ENCODE peak calls at places on chromosomes 11 and 22, in seven cellular contexts. Y, E, O, S, Z, N and D are unnamed samples.

GRCh38 chr11:37762079-37762478 is 1164.0 kb upstream of the RAG2 start:
- DNase-seq in E (no peak), Y (no peak), O (no peak), S (no peak), Z (no peak), N (no peak), D (no peak)

GRCh38 chr11:134667505-134667904 is 255.5 kb upstream of the B3GAT1 start:
- DNase-seq in N (no peak), E (no peak), S (no peak), Y (no peak), Z (no peak), O (no peak), D (no peak)

GRCh38 chr22:27198518-27199035 is 541.2 kb downstream of the MIAT start:
- DNase-seq in Z (no peak), E (no peak), S (no peak), N (no peak), O (no peak), Y (no peak), D (no peak)

GRCh38 chr11:31780078-31780971 is 30.8 kb downstream of the PAX6 start:
- DNase-seq in Y (no peak), S (no peak), O (no peak), Z (no peak), N (no peak), E (no peak), D (no peak)

GRCh38 chr22:48944433-48944755 is 883.3 kb downstream of the BRD1 start:
- DNase-seq in O (no peak), E (no peak), Z (no peak), Y (no peak), N (no peak), S (no peak), D (no peak)

GRCh38 chr11:125929445-125930075 is 16.3 kb upstream of the VSIG10L2 start:
- DNase-seq in N (no peak), Z (no peak), E (no peak), S (no peak), Y (no peak), O (no peak), D (no peak)

GRCh38 chr11:18731949-18732821 is 6.2 kb upstream of the IGSF22 start:
- DNase-seq in O (no peak), S (peak), Z (peak), E (peak), Y (peak), N (peak), D (peak)

GRCh38 chr11:62725686-62726085 is 1.6 kb downstream of the HNRNPUL2 start:
- DNase-seq in O (no peak), S (no peak), N (peak), Z (peak), E (no peak), Y (no peak), D (no peak)

GRCh38 chr22:45553333-45554039 is 50.8 kb downstream of the FBLN1 start:
- DNase-seq in O (peak), Y (peak), Z (peak), S (peak), N (peak), E (peak), D (peak)

GRCh38 chr11:123473941-123474668 is 44.0 kb downstream of the GRAMD1B start:
- DNase-seq in N (peak), O (no peak), E (peak), Y (no peak), S (no peak), Z (no peak), D (peak)

GRCh38 chr11:88579466-88579865 is 241.9 kb upstream of the CTSC start:
- DNase-seq in S (no peak), E (no peak), O (no peak), Y (no peak), Z (peak), N (no peak), D (no peak)

GRCh38 chr11:69808708-69809107 is 10.5 kb downstream of the FGF3 start:
- DNase-seq in Z (peak), Y (no peak), O (no peak), S (no peak), N (peak), E (peak), D (peak)

GRCh38 chr22:19291218-19291579 is 320 bp downstream of the CLTCL1 start:
- DNase-seq in S (peak), Y (no peak), N (no peak), E (no peak), O (no peak), Z (peak), D (no peak)

GRCh38 chr22:41596776-41597634 is 7.4 kb upstream of the PMM1 start:
- DNase-seq in Z (peak), N (peak), Y (peak), S (peak), O (peak), E (peak), D (peak)

GRCh38 chr11:71385091-71385490 is 63.1 kb downstream of the DHCR7 start:
- DNase-seq in Y (no peak), E (no peak), N (no peak), O (no peak), Z (no peak), S (no peak), D (no peak)

GRCh38 chr11:63179446-63180068 is 35.5 kb upstream of the SLC22A24 start:
- DNase-seq in S (no peak), Z (peak), E (no peak), O (no peak), Y (no peak), N (no peak), D (no peak)

GRCh38 chr11:109586789-109587188 is 164.8 kb downstream of the C11orf87 start:
- DNase-seq in S (peak), E (no peak), Y (no peak), O (no peak), N (no peak), Z (peak), D (no peak)

GRCh38 chr11:86068951-86069407 is at the start of gene PICALM:
- DNase-seq in O (peak), S (peak), E (peak), Z (peak), Y (peak), N (peak), D (peak)

GRCh38 chr11:86066606-86067229 is 2.2 kb downstream of the PICALM start:
- DNase-seq in S (no peak), Y (no peak), Z (no peak), N (no peak), E (no peak), O (no peak), D (no peak)

GRCh38 chr11:86066033-86066432 is 2.9 kb downstream of the PICALM start:
- DNase-seq in O (no peak), Z (no peak), Y (no peak), S (no peak), N (no peak), E (no peak), D (no peak)

GRCh38 chr11:86068138-86068861 is 584 bp downstream of the PICALM start:
- DNase-seq in S (peak), Z (peak), E (peak), N (peak), Y (peak), O (no peak), D (no peak)

DNA sequence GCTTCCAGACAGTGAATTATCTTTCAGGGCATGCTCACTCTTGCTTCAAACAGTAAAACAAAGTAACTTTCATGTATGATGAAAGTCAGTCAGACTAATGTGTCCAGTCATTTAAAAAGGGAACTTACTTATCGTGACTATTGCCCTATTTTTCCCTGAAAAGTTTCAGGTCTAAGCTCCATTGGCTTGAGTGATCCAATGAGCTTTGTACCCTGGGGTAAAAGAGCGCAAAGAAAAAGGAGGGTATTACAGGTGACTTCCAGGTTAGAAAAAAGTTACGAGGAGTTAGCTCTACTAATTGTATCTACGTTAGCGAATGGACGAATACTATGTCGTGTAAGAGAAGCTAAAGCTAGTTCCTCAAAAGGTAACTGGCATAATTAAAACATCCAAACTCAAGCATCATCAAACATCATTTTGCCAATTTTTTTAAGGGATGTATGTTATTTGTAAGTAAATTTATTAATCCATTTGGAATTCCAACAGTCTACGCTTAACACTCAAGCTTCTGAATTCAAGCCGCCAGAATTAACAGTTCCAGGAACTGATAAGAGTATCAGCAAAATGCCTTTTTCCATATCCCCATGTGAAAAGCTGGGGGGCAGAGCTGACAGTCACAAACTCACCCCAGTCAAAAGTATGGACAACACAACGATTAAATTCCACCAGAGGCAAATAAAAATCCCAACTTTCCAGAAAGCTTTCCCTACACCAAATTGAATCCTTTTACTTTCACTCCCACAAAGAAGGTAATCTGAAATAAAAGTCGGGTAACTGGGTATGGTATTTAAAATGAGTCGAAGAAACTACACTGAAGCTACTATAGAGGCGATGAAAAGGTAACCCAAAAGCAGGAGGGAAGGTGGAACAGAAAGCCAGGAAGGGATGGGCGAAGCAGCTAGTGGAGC is 1.4 kb downstream of the PICALM start:
- DNase-seq in Z (no peak), N (peak), S (no peak), O (no peak), Y (no peak), E (peak), D (no peak)
- H4K8ac ChIP-seq in Z (no peak), N (peak), S (no peak), O (no peak), Y (no peak), E (no peak), D (peak)

DNA sequence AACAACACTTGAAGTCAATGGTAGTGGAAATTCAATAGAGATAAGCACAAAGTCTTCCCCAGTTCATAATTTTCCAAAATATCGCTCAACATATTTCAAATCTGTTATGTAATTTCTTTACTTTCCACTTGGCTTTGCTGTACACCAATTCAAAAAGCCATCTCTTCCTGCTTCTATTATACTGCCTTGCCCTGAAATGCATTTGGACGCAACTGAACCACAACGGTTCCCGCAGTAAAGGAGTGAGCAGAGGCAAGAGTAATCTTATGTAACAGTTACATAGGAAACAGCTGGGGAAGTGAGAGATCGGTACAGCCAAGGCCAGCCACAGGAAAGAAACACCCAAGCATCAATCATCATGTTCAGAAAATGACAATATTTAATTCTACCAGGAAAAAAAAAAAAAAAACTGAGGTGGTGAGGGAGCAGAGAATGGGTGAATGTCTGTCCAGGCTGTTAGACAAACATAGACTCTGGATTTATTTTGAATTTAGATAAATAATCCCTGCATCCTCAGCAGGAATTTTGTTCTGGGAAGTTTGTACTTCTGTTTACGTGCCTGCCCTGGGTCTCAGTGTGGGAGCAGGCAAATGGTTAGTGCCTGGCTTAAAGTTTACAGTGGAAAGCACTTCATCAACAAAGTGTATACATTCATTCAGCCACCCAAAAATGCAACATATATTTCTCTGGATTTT is 392.2 kb downstream of the ETS1 start:
- DNase-seq in Z (no peak), N (no peak), E (peak), Y (no peak), S (no peak), O (no peak), D (no peak)
- H2BK5ac ChIP-seq in Z (no peak), N (no peak), E (no peak), Y (no peak), S (no peak), O (no peak), D (no peak)

GRCh38 chr11:94036096-94036495 is 14.9 kb downstream of the HEPHL1 start:
- DNase-seq in O (no peak), E (no peak), Y (no peak), Z (peak), N (no peak), S (no peak), D (no peak)

GRCh38 chr11:94031625-94032024 is 10.5 kb downstream of the HEPHL1 start:
- DNase-seq in N (no peak), E (no peak), O (no peak), Z (no peak), S (no peak), Y (no peak), D (no peak)

GRCh38 chr11:94032725-94033124 is 11.6 kb downstream of the HEPHL1 start:
- DNase-seq in E (no peak), O (no peak), N (no peak), S (no peak), Y (no peak), Z (no peak), D (no peak)

GRCh38 chr11:94032066-94032465 is 10.9 kb downstream of the HEPHL1 start:
- DNase-seq in S (no peak), E (no peak), Z (no peak), N (no peak), Y (no peak), O (no peak), D (no peak)

DNA sequence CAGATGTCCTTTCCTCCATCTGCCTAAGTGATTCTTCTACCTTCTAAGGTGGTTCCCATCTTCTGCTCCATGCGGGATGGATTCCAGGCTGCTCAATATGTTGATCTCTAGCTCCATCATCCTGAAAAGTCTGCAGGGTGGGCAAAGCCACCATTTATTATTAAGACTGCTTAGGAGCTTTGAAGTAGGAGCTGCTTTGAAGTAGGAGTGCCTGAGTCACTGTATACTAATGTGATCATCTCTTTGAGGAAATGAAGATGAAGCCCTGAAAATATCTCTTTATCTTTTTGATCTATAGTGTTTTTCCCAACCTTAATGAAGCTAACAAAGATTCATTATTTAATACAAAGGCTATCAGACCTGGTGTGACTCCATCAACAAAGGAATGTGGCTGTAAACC is 13.1 kb downstream of the HEPHL1 start:
- DNase-seq in N (no peak), O (no peak), Y (no peak), S (no peak), E (no peak), Z (no peak), D (no peak)
- H4K8ac ChIP-seq in N (no peak), O (no peak), Y (no peak), S (no peak), E (no peak), Z (no peak), D (no peak)

DNA sequence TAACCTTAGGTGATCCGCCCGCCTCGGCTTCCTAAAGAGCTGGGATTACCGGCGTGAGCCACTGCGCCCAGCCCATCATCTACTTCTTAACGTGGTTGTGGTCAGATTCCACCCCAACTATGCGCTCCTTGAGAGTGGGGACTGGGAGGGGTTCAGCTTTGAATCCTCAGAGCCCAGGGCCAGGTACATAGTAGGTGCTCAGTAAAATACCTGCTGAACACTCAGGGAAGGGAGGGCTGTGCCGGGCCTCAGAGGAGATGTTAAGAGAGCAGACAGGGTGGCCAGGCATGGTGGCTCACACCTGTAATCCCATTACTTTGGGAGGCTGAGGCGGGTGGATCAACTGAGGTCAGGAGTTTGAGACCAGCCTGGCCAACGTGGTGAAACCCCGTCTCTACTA is 1.2 kb upstream of the LGALS1 start:
- DNase-seq in N (no peak), S (no peak), Y (no peak), E (no peak), O (no peak), Z (no peak), D (no peak)
- H2BK5ac ChIP-seq in N (no peak), S (no peak), Y (no peak), E (no peak), O (no peak), Z (no peak), D (peak)

GRCh38 chr11:94330789-94331188 is 26.4 kb downstream of the IZUMO1R start:
- DNase-seq in Y (no peak), Z (no peak), N (peak), S (no peak), O (no peak), E (no peak), D (no peak)
- H4K8ac ChIP-seq in Y (no peak), Z (no peak), N (no peak), S (no peak), O (no peak), E (no peak), D (no peak)

DNA sequence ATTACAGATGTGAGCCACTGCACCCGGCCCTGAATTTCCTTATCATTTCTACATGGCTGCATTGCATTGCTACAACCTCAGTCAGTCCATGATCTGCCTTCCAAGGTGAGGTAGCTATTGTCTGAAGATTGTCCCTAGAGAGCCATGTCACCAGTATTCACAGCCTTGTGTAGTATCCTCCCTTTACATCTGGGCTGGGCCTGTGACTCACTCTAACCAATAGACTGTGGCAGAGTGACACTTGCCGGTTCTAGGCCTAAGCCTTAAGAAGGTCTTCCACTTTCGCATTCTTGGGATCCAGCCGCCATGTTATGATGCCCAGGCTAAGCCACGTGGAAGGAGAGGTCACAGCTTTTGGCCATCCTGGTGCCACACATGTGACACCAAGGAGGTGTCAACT is 10.1 kb upstream of the PLEKHB1 start:
- DNase-seq in Y (no peak), E (no peak), S (no peak), O (no peak), Z (no peak), N (no peak), D (no peak)
- H2BK5ac ChIP-seq in Y (no peak), E (no peak), S (no peak), O (no peak), Z (no peak), N (no peak), D (no peak)